ENCODE peak calls at places on chromosomes 16 and 17, in five cellular contexts. C is SJCRH30, J is skeletal muscle cell, Z is mesenchymal stem cell, P is lower lobe of right lung. R is an unnamed sample.

GRCh38 chr17:31226950-31227349 is 70.1 kb downstream of the OMG start:
- DNase-seq in J (no peak), P (no peak), C (no peak), Z (no peak), R (no peak)

GRCh38 chr17:83053021-83053778 is 26.2 kb upstream of the METRNL start:
- DNase-seq in J (no peak), C (no peak), P (peak), Z (peak), R (peak)

GRCh38 chr17:50051082-50051576 is 4.8 kb upstream of the ITGA3 start:
- DNase-seq in Z (peak), C (peak), J (no peak), P (no peak), R (no peak)

GRCh38 chr16:85820604-85821372 is 21.3 kb downstream of the COX4I1 start:
- DNase-seq in C (no peak), J (no peak), P (peak), Z (no peak), R (no peak)

GRCh38 chr16:84367750-84368320 is 503 bp upstream of the ATP2C2 start:
- DNase-seq in Z (no peak), C (no peak), J (no peak), P (peak), R (no peak)

GRCh38 chr16:19375561-19376158 is 42.0 kb upstream of the TMC5 start:
- DNase-seq in Z (peak), J (peak), P (no peak), C (peak), R (no peak)

GRCh38 chr17:72600934-72601333 is 480.1 kb downstream of the SOX9 start:
- DNase-seq in Z (no peak), C (no peak), J (no peak), P (no peak), R (no peak)

GRCh38 chr17:41338961-41339485 is 11.6 kb downstream of the KRT33A start:
- DNase-seq in J (no peak), C (no peak), P (no peak), Z (peak), R (no peak)

GRCh38 chr16:1772362-1772907 is at the start of gene EME2:
- DNase-seq in P (no peak), C (no peak), J (no peak), Z (peak), R (no peak)

GRCh38 chr16:57240872-57241271 is 4.2 kb upstream of the ARL2BP start:
- DNase-seq in J (no peak), P (no peak), Z (no peak), C (no peak), R (no peak)

GRCh38 chr17:3695129-3695722 is 729 bp downstream of the P2RX5 start:
- DNase-seq in P (no peak), Z (no peak), J (no peak), C (peak), R (no peak)

GRCh38 chr16:60929-61878 is 7.6 kb downstream of the SNRNP25 start:
- DNase-seq in Z (no peak), J (no peak), P (peak), C (no peak), R (no peak)

GRCh38 chr16:23188911-23189310 is 6.4 kb downstream of the SCNN1G start:
- DNase-seq in J (no peak), C (no peak), Z (no peak), P (no peak), R (no peak)

DNA sequence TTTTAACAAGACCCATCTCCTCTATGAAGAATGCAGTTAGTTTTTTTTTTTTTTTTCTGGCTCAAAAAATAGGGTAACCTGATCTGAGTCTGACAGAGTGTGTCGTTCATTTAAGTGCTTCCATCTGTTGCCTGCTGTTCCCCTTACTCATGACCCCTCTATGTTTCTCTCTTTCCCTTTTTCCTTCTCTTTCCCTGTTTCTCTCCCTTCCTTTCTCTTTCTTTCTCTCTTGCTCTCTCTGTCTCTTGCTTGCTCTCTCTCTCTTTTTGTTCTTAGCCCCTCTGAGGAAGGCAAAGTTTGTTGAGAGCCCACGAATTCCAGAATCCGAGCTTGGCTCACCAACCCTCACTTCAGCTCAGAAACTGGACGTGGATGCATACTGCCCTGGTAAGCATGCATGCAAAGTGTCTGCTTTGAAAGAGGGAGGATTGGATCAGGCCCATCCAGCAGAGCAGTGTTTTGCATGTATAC is 185.0 kb downstream of the TANC2 start:
- DNase-seq in C (peak), J (peak), Z (peak), P (no peak), R (no peak)
- H3K4me3 ChIP-seq in C (peak), J (peak), Z (peak), P (no peak), R (no peak)

DNA sequence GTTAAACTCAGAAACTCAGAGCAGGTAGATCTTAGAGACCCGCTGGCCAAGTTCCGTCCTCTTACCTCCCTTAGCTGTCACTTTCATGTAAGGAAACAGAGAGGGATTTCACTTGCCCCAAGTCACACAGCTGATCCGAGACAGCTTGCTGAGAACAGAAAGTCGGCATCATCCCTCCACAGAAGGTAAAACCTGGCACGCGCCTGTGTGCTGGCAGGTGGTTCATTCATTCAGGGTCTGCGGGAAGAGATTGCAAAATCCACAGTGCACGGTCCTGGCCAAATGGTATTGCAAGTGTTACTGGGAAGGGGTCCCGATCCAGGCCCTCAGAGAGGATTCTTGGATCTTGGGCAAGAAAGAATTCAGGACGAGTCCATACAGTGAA is 139.4 kb upstream of the RPH3AL start:
- DNase-seq in C (no peak), P (no peak), J (no peak), Z (no peak), R (no peak)
- H3K4me3 ChIP-seq in C (no peak), P (no peak), J (no peak), Z (no peak), R (no peak)

GRCh38 chr17:21676281-21677111 is 15.8 kb upstream of the KCNJ18 start:
- DNase-seq in Z (no peak), C (peak), P (no peak), J (no peak), R (no peak)
- H3K4me3 ChIP-seq in Z (no peak), C (no peak), P (no peak), J (no peak), R (no peak)

GRCh38 chr16:87390641-87391323 is 1.4 kb upstream of the MAP1LC3B start:
- DNase-seq in Z (no peak), P (peak), C (no peak), J (no peak), R (no peak)

GRCh38 chr16:87391324-87391949 is 699 bp upstream of the MAP1LC3B start:
- DNase-seq in J (no peak), C (peak), P (peak), Z (peak), R (no peak)

GRCh38 chr16:87387942-87388817 is 4.0 kb upstream of the MAP1LC3B start:
- DNase-seq in J (peak), Z (peak), P (peak), C (peak), R (peak)

GRCh38 chr16:87389245-87389644 is 2.9 kb upstream of the MAP1LC3B start:
- DNase-seq in P (no peak), Z (no peak), J (no peak), C (no peak), R (no peak)

GRCh38 chr16:87388818-87389134 is 3.4 kb upstream of the MAP1LC3B start:
- DNase-seq in Z (no peak), P (no peak), C (no peak), J (no peak), R (no peak)
- H3K4me3 ChIP-seq in Z (peak), P (peak), C (peak), J (no peak), R (peak)

GRCh38 chr16:4803479-4804243 is 1.2 kb upstream of the ROGDI start:
- DNase-seq in C (no peak), P (no peak), J (no peak), Z (no peak), R (no peak)
- H3K4me3 ChIP-seq in C (peak), P (no peak), J (no peak), Z (peak), R (peak)